ENCODE peak calls at places on chromosome 1, in four cellular contexts. X is GM23248, S is endothelial cell of umbilical vein, C is IMR-90. R is an unnamed sample. For H3K4me1, the result is how much of the 10 kb centered on the place peaks cover.

GRCh38 chr1:84613026-84613425 is 38.8 kb upstream of the CTBS start:
- DNase-seq in X (peak), S (no peak), C (peak), R (no peak)

GRCh38 chr1:88016947-88017346 is 667.1 kb upstream of the PKN2 start:
- DNase-seq in X (no peak), S (no peak), C (no peak), R (no peak)

GRCh38 chr1:27621067-27621920 is 13.7 kb downstream of the FGR start:
- DNase-seq in X (peak), S (peak), C (peak), R (peak)

GRCh38 chr1:113073457-113073950 is 506 bp downstream of the LRIG2 start:
- DNase-seq in X (peak), S (peak), C (peak), R (peak)

GRCh38 chr1:97545446-97545845 is 375.4 kb downstream of the DPYD start:
- DNase-seq in X (no peak), S (no peak), C (no peak), R (no peak)

GRCh38 chr1:18805925-18806849 is 53.3 kb downstream of the TAS1R2 start:
- DNase-seq in X (peak), S (no peak), C (no peak), R (no peak)

GRCh38 chr1:204248954-204249353 is 35.2 kb upstream of the GOLT1A start:
- DNase-seq in X (no peak), S (no peak), C (no peak), R (no peak)

GRCh38 chr1:23505851-23506250 is 21.9 kb upstream of the ASAP3 start:
- DNase-seq in X (no peak), S (no peak), C (no peak), R (no peak)

GRCh38 chr1:173507205-173507846 is 30.2 kb downstream of the PRDX6 start:
- DNase-seq in X (peak), S (no peak), C (peak), R (peak)

GRCh38 chr1:230265200-230266115 is 160.7 kb downstream of the PGBD5 start:
- DNase-seq in X (no peak), S (no peak), C (no peak), R (no peak)

GRCh38 chr1:3625151-3625907 is 514 bp downstream of the TPRG1L start:
- DNase-seq in X (peak), S (peak), C (peak), R (peak)

GRCh38 chr1:19123837-19124236 is 86.2 kb downstream of the UBR4 start:
- DNase-seq in X (no peak), S (no peak), C (no peak), R (peak)

GRCh38 chr1:52111492-52111891 is 30.4 kb upstream of the ZFYVE9 start:
- DNase-seq in X (no peak), S (no peak), C (no peak), R (no peak)

GRCh38 chr1:39890880-39891279 is 7.6 kb upstream of the TRIT1 start:
- DNase-seq in X (no peak), S (no peak), C (no peak), R (no peak)

GRCh38 chr1:109482796-109483638 is 688 bp upstream of the ATXN7L2 start:
- DNase-seq in X (peak), S (peak), C (peak), R (peak)

GRCh38 chr1:236516929-236517704 is 6.7 kb upstream of the LGALS8 start:
- DNase-seq in X (peak), S (no peak), C (peak), R (no peak)

GRCh38 chr1:204376919-204377799 is 17.4 kb upstream of the PLEKHA6 start:
- DNase-seq in X (no peak), S (peak), C (no peak), R (no peak)

GRCh38 chr1:46303038-46303871 is at the start of the genes LRRC41 and UQCRH:
- DNase-seq in X (peak), S (peak), C (peak), R (peak)
- H3K4me1 ChIP-seq in X (under half), S (under half), C (under half), R (under half)

GRCh38 chr1:234848972-234849641 is 239.1 kb upstream of the IRF2BP2 start:
- DNase-seq in X (peak), S (no peak), C (peak), R (peak)
- H3K27ac ChIP-seq in X (no peak), S (no peak), C (no peak), R (peak)

GRCh38 chr1:212595787-212596714 is 12.5 kb upstream of the ATF3 start:
- DNase-seq in X (peak), S (peak), C (peak), R (peak)
- H2AFZ ChIP-seq in X (peak), S (peak), C (peak), R (peak)

DNA sequence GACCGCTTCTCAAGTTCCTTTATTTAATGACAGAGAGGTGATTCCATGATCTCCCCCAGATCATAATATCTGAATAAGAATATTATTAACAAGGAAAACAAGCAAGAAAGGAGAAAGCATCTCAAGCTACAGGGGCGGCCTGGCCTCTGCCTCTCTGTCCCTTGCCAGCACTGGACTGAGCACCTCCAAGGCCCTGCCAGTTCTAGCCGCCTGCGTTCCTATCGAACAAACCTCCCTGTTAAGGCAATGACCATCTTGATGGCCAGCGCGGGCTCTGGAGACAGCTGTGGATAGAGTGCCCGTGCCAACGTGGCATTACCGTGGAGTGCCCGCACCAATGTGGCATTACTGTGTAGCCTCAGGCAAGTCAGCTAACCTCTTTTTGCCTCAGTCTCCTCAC is 84.8 kb downstream of the NPHP4 start:
- DNase-seq in X (no peak), S (no peak), C (no peak), R (peak)
- H3K4me1 ChIP-seq in X (under half), S (under half), C (under half), R (under half)

GRCh38 chr1:64470670-64471217 is 815 bp downstream of the CACHD1 start:
- DNase-seq in X (peak), S (peak), C (no peak), R (peak)

GRCh38 chr1:64469977-64470669 is at the start of gene CACHD1:
- DNase-seq in X (peak), S (peak), C (peak), R (peak)

GRCh38 chr1:64471218-64471719 is 1.3 kb downstream of the CACHD1 start:
- DNase-seq in X (peak), S (peak), C (no peak), R (peak)

GRCh38 chr1:64469121-64469520 is 808 bp upstream of the CACHD1 start:
- DNase-seq in X (no peak), S (no peak), C (no peak), R (no peak)

GRCh38 chr1:64469614-64469976 is 334 bp upstream of the CACHD1 start:
- DNase-seq in X (peak), S (no peak), C (no peak), R (peak)
- H3K27ac ChIP-seq in X (no peak), S (peak), C (no peak), R (no peak)